ENCODE peak calls at places on chromosomes 12 and 14, in seven cellular contexts. X, C, N, G, F, K and Q are unnamed samples.

GRCh38 chr12:124028560-124028935 is 55.5 kb downstream of the ZNF664 start:
- DNase-seq in X (no peak), C (no peak), N (no peak), G (peak), F (peak), K (no peak), Q (no peak)

GRCh38 chr12:4270016-4270669 is 3.4 kb upstream of the CCND2 start:
- DNase-seq in X (no peak), C (peak), N (no peak), G (no peak), F (no peak), K (no peak), Q (peak)

GRCh38 chr14:104361101-104361591 is 218.4 kb upstream of the C14orf180 start:
- DNase-seq in X (no peak), C (no peak), N (no peak), G (no peak), F (no peak), K (no peak), Q (no peak)

GRCh38 chr12:1934831-1935230 is 16.4 kb upstream of the CACNA2D4 start:
- DNase-seq in X (no peak), C (no peak), N (no peak), G (no peak), F (no peak), K (no peak), Q (peak)

GRCh38 chr14:79745046-79745445 is 466.3 kb downstream of the DIO2 start:
- DNase-seq in X (no peak), C (no peak), N (no peak), G (no peak), F (no peak), K (no peak), Q (no peak)

GRCh38 chr12:68940731-68941130 is 7.8 kb upstream of the CPM start:
- DNase-seq in X (no peak), C (no peak), N (no peak), G (no peak), F (no peak), K (no peak), Q (no peak)

GRCh38 chr12:34257093-34257492 is 234.8 kb downstream of the ALG10 start:
- DNase-seq in X (no peak), C (no peak), N (no peak), G (no peak), F (no peak), K (no peak), Q (no peak)

GRCh38 chr12:67358686-67359374 is 89.7 kb downstream of the CAND1 start:
- DNase-seq in X (no peak), C (no peak), N (no peak), G (peak), F (no peak), K (no peak), Q (no peak)

GRCh38 chr12:39464976-39465375 is 22.1 kb upstream of the KIF21A start:
- DNase-seq in X (no peak), C (no peak), N (no peak), G (no peak), F (no peak), K (no peak), Q (no peak)

GRCh38 chr14:34222122-34222521 is 239.9 kb downstream of the SPTSSA start:
- DNase-seq in X (no peak), C (no peak), N (no peak), G (no peak), F (no peak), K (no peak), Q (no peak)